ENCODE peak calls at places on chromosomes 3 and 15, in five cellular contexts. W is EH; B is activated CD8-positive, alpha-beta memory T cell treated with anti-CD3 and anti-CD28 coated beads for 4 hours; J is suprapubic skin; H is activated CD4-positive, CD25-positive, alpha-beta regulatory T cell treated with anti-CD3 and anti-CD28 coated beads, Interleukin-2, amount 50 U/mL, for 16 hours. A is an unnamed sample.

GRCh38 chr15:62648954-62649353 is 393.6 kb upstream of the TPM1 start:
- DNase-seq in B (no peak), J (no peak), W (peak), H (no peak), A (no peak)

GRCh38 chr3:49013738-49014660 is 4.4 kb downstream of the DALRD3 start:
- DNase-seq in B (no peak), W (peak), H (no peak), J (no peak), A (peak)

GRCh38 chr15:68713874-68714273 is 106.8 kb downstream of the ANP32A start:
- DNase-seq in B (no peak), W (no peak), J (no peak), H (no peak), A (no peak)

GRCh38 chr15:100033140-100033857 is 300.1 kb upstream of the LYSMD4 start:
- DNase-seq in W (peak), J (no peak), H (no peak), B (no peak), A (no peak)

GRCh38 chr3:69094467-69095205 is 9.9 kb downstream of the ARL6IP5 start:
- DNase-seq in W (peak), H (no peak), J (no peak), B (no peak), A (no peak)

GRCh38 chr15:52653451-52653964 is 25.7 kb downstream of the ATOSA start:
- DNase-seq in W (peak), B (no peak), J (no peak), H (no peak), A (peak)

GRCh38 chr3:49238274-49239127 is 38.5 kb downstream of the C3orf62 start:
- DNase-seq in W (peak), H (no peak), J (peak), B (no peak), A (no peak)

GRCh38 chr15:40854161-40854560 is 10.3 kb downstream of the SPINT1 start:
- DNase-seq in H (no peak), B (no peak), J (no peak), W (no peak), A (no peak)

GRCh38 chr3:188834349-188834748 is 337.4 kb upstream of the TPRG1 start:
- DNase-seq in W (no peak), H (no peak), B (no peak), J (no peak), A (no peak)

GRCh38 chr3:136332776-136333175 is 82.6 kb downstream of the PCCB start:
- DNase-seq in J (no peak), B (no peak), W (peak), H (no peak), A (no peak)

A was measured in HAP-1.